ENCODE peak calls at places on chromosomes 11 and 22, in ten cellular contexts. One of them, this sample, is unnamed.

GRCh38 chr22:27217154-27217553 is 559.8 kb downstream of the MIAT start:
- DNase-seq in uterus: no peak
- DNase-seq in suprapubic skin: peak
- DNase-seq in choroid plexus epithelial cell: no peak
- DNase-seq in nephron progenitor cell: no peak
- DNase-seq in K562: no peak
- DNase-seq in A549: no peak
- DNase-seq in AG04449: no peak
- DNase-seq in BE2C: peak
- DNase-seq in fibroblast of mammary gland: no peak
- DNase-seq in this sample: no peak

GRCh38 chr11:110793556-110793955 is 81.3 kb upstream of the ARHGAP20 start:
- DNase-seq in uterus: no peak
- DNase-seq in suprapubic skin: no peak
- DNase-seq in choroid plexus epithelial cell: no peak
- DNase-seq in nephron progenitor cell: no peak
- DNase-seq in K562: no peak
- DNase-seq in A549: no peak
- DNase-seq in AG04449: no peak
- DNase-seq in BE2C: no peak
- DNase-seq in fibroblast of mammary gland: no peak
- DNase-seq in this sample: no peak

GRCh38 chr11:62138630-62139425 is 15.0 kb downstream of the INCENP start:
- DNase-seq in uterus: no peak
- DNase-seq in suprapubic skin: no peak
- DNase-seq in choroid plexus epithelial cell: no peak
- DNase-seq in nephron progenitor cell: no peak
- DNase-seq in K562: no peak
- DNase-seq in A549: no peak
- DNase-seq in AG04449: no peak
- DNase-seq in BE2C: no peak
- DNase-seq in fibroblast of mammary gland: no peak
- DNase-seq in this sample: no peak

GRCh38 chr11:117815262-117815803 is 9.2 kb downstream of the FXYD2 start:
- DNase-seq in uterus: no peak
- DNase-seq in suprapubic skin: no peak
- DNase-seq in choroid plexus epithelial cell: no peak
- DNase-seq in nephron progenitor cell: no peak
- DNase-seq in K562: no peak
- DNase-seq in A549: no peak
- DNase-seq in AG04449: no peak
- DNase-seq in BE2C: no peak
- DNase-seq in fibroblast of mammary gland: no peak
- DNase-seq in this sample: no peak

GRCh38 chr11:128908391-128909246 is 17.5 kb downstream of the KCNJ5 start:
- DNase-seq in uterus: peak
- DNase-seq in suprapubic skin: no peak
- DNase-seq in choroid plexus epithelial cell: peak
- DNase-seq in nephron progenitor cell: no peak
- DNase-seq in K562: no peak
- DNase-seq in A549: peak
- DNase-seq in AG04449: no peak
- DNase-seq in BE2C: no peak
- DNase-seq in fibroblast of mammary gland: peak
- DNase-seq in this sample: peak

GRCh38 chr11:117614695-117615094 is 182.3 kb downstream of the DSCAML1 start:
- DNase-seq in uterus: no peak
- DNase-seq in suprapubic skin: no peak
- DNase-seq in choroid plexus epithelial cell: no peak
- DNase-seq in nephron progenitor cell: no peak
- DNase-seq in K562: no peak
- DNase-seq in A549: no peak
- DNase-seq in AG04449: no peak
- DNase-seq in BE2C: no peak
- DNase-seq in fibroblast of mammary gland: no peak
- DNase-seq in this sample: no peak

GRCh38 chr22:37489994-37490393 is 3.8 kb upstream of the MFNG start:
- DNase-seq in uterus: no peak
- DNase-seq in suprapubic skin: no peak
- DNase-seq in choroid plexus epithelial cell: no peak
- DNase-seq in nephron progenitor cell: no peak
- DNase-seq in K562: no peak
- DNase-seq in A549: no peak
- DNase-seq in AG04449: no peak
- DNase-seq in BE2C: no peak
- DNase-seq in fibroblast of mammary gland: no peak
- DNase-seq in this sample: no peak

GRCh38 chr22:41009222-41009948 is 58.2 kb downstream of the RBX1 start:
- DNase-seq in uterus: no peak
- DNase-seq in suprapubic skin: no peak
- DNase-seq in choroid plexus epithelial cell: peak
- DNase-seq in nephron progenitor cell: no peak
- DNase-seq in K562: no peak
- DNase-seq in A549: no peak
- DNase-seq in AG04449: no peak
- DNase-seq in BE2C: no peak
- DNase-seq in fibroblast of mammary gland: peak
- DNase-seq in this sample: peak

GRCh38 chr11:13035711-13036110 is 26.6 kb downstream of the RASSF10 start:
- DNase-seq in uterus: no peak
- DNase-seq in suprapubic skin: no peak
- DNase-seq in choroid plexus epithelial cell: no peak
- DNase-seq in nephron progenitor cell: no peak
- DNase-seq in K562: no peak
- DNase-seq in A549: no peak
- DNase-seq in AG04449: no peak
- DNase-seq in BE2C: no peak
- DNase-seq in fibroblast of mammary gland: no peak
- DNase-seq in this sample: no peak

GRCh38 chr11:82720267-82720666 is 13.4 kb downstream of the FAM181B start:
- DNase-seq in uterus: no peak
- DNase-seq in suprapubic skin: no peak
- DNase-seq in choroid plexus epithelial cell: no peak
- DNase-seq in nephron progenitor cell: no peak
- DNase-seq in K562: no peak
- DNase-seq in A549: no peak
- DNase-seq in AG04449: no peak
- DNase-seq in BE2C: no peak
- DNase-seq in fibroblast of mammary gland: no peak
- DNase-seq in this sample: no peak

GRCh38 chr11:57425565-57426438 is 1.1 kb downstream of the SLC43A3 start:
- DNase-seq in uterus: peak
- DNase-seq in suprapubic skin: peak
- DNase-seq in choroid plexus epithelial cell: no peak
- DNase-seq in nephron progenitor cell: no peak
- DNase-seq in K562: no peak
- DNase-seq in A549: no peak
- DNase-seq in AG04449: no peak
- DNase-seq in BE2C: no peak
- DNase-seq in fibroblast of mammary gland: peak
- DNase-seq in this sample: no peak

GRCh38 chr22:33796494-33796893 is 123.8 kb downstream of the LARGE1 start:
- DNase-seq in uterus: no peak
- DNase-seq in suprapubic skin: no peak
- DNase-seq in choroid plexus epithelial cell: no peak
- DNase-seq in nephron progenitor cell: no peak
- DNase-seq in K562: no peak
- DNase-seq in A549: no peak
- DNase-seq in AG04449: no peak
- DNase-seq in BE2C: no peak
- DNase-seq in fibroblast of mammary gland: no peak
- DNase-seq in this sample: no peak

GRCh38 chr11:95156916-95157568 is 67.4 kb downstream of the ENDOD1 start:
- DNase-seq in uterus: peak
- DNase-seq in suprapubic skin: no peak
- DNase-seq in choroid plexus epithelial cell: no peak
- DNase-seq in nephron progenitor cell: no peak
- DNase-seq in K562: no peak
- DNase-seq in A549: no peak
- DNase-seq in AG04449: no peak
- DNase-seq in BE2C: no peak
- DNase-seq in fibroblast of mammary gland: no peak
- DNase-seq in this sample: no peak

DNA sequence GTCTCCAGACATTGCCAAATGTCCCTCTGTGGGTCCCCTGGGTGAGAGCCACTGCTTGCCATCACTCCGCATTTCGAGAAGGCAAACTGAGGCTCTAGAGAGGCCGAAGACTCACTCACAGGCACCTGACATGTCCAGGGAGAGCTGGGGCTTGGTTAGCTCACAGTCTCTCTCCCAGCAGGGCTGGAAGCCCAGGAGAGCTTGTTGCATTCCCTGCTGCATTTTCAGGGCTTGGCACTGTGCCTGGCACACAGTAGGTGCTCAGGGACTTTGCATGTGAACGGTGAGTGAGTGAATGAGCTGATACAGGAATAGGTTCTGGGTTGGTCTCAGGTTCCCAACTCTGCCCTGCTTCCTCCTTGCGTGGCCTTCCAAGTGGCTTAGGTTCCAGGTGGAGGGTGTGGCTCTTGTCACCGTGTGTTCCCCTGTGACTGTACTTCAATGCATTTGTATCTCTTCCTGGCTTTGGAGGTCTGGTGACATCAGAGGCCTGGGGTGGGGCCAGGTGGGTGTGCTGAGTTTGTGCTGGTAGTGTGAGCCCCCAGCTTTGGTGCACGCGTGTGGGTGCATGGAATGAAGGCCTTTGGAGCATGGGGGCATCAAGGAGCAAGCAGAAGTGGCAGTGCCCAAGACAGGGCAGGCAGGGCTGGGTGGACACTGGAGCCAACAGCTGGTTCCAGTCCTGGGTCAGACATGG is 18.4 kb upstream of the SMIM38 start:
- DNase-seq in uterus: no peak
- DNase-seq in suprapubic skin: peak
- DNase-seq in choroid plexus epithelial cell: no peak
- DNase-seq in nephron progenitor cell: no peak
- DNase-seq in K562: no peak
- DNase-seq in A549: no peak
- DNase-seq in AG04449: no peak
- DNase-seq in BE2C: no peak
- DNase-seq in fibroblast of mammary gland: no peak
- DNase-seq in this sample: no peak
- TF ChIP-seq CTCF in uterus: no peak
- TF ChIP-seq CTCF in suprapubic skin: no peak
- TF ChIP-seq CTCF in choroid plexus epithelial cell: no peak
- TF ChIP-seq CTCF in nephron progenitor cell: no peak
- TF ChIP-seq CTCF in K562: no peak
- TF ChIP-seq CTCF in A549: no peak
- TF ChIP-seq CTCF in AG04449: no peak
- TF ChIP-seq CTCF in BE2C: no peak
- TF ChIP-seq CTCF in fibroblast of mammary gland: no peak
- TF ChIP-seq CTCF in this sample: no peak

DNA sequence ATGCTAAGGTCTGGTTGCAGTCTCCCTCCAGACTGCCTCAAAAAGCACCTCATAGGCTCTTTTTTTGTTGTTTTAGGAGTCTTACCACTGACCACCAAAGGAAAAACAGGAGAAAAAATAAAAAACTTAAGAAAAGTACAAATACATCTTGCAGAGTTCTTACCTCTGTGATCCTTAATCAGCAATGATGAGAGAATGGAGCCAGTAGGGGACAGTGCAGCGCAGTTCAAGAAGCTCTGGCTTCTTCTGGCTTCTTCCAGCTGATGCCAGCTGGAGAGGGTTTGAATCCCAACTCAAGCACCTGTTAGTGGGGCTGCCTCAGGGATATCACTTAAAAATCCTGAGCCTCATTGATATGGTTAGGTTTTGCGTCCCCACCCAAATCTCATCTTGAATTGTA is 223.3 kb upstream of the ISX start:
- DNase-seq in uterus: no peak
- DNase-seq in suprapubic skin: no peak
- DNase-seq in choroid plexus epithelial cell: no peak
- DNase-seq in nephron progenitor cell: no peak
- DNase-seq in K562: no peak
- DNase-seq in A549: no peak
- DNase-seq in AG04449: no peak
- DNase-seq in BE2C: no peak
- DNase-seq in fibroblast of mammary gland: no peak
- DNase-seq in this sample: no peak
- TF ChIP-seq CTCF in uterus: no peak
- TF ChIP-seq CTCF in suprapubic skin: no peak
- TF ChIP-seq CTCF in choroid plexus epithelial cell: no peak
- TF ChIP-seq CTCF in nephron progenitor cell: no peak
- TF ChIP-seq CTCF in K562: no peak
- TF ChIP-seq CTCF in A549: no peak
- TF ChIP-seq CTCF in AG04449: no peak
- TF ChIP-seq CTCF in BE2C: no peak
- TF ChIP-seq CTCF in fibroblast of mammary gland: no peak
- TF ChIP-seq CTCF in this sample: no peak

DNA sequence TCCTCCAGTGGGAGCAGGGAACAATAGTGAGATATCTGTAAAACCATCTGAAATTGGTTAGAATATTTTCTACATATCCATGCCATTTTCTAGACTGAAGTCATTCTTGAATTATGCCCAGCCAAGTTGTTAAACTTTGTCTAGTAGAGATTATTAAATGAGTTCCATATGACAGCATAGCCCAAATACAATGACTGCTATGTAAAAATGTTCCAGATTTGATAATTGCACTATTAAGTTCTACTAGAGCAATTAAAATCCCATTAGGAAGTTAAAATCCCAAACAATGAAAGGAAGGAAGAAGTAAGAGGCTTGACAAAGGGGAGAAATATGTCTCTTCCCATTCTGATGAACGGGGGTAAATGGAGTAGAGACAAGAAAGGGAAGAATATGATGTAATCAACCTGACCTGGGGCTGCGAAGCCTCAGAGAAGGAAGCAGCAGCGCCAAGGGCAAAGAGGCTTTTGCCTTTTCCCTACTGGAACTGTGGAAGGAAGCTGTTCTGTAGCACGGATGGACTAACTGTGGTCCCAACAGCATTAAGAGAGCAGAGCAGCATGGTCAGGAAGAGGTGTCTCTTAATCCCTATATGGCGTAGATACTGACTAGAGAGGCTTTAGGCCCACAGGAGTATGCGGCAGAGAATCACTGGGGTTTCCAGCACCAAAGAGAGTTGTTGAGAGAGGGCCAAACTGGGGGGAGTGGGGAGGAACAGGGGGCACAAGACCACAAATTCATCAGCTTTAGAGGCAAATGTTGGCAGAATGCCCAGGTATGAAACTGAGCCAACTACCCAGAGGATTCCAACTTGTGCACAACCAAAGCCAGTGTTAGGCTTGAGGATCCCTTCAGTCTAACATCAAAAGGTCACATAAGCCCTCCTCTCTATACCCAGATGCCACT is 26.7 kb downstream of the RRP8 start:
- DNase-seq in uterus: peak
- DNase-seq in suprapubic skin: no peak
- DNase-seq in choroid plexus epithelial cell: peak
- DNase-seq in nephron progenitor cell: no peak
- DNase-seq in K562: no peak
- DNase-seq in A549: no peak
- DNase-seq in AG04449: no peak
- DNase-seq in BE2C: peak
- DNase-seq in fibroblast of mammary gland: peak
- DNase-seq in this sample: peak
- TF ChIP-seq CTCF in uterus: no peak
- TF ChIP-seq CTCF in suprapubic skin: no peak
- TF ChIP-seq CTCF in choroid plexus epithelial cell: no peak
- TF ChIP-seq CTCF in nephron progenitor cell: no peak
- TF ChIP-seq CTCF in K562: no peak
- TF ChIP-seq CTCF in A549: no peak
- TF ChIP-seq CTCF in AG04449: no peak
- TF ChIP-seq CTCF in BE2C: no peak
- TF ChIP-seq CTCF in fibroblast of mammary gland: no peak
- TF ChIP-seq CTCF in this sample: peak

GRCh38 chr11:11148104-11148509 is 204.9 kb downstream of the CSNK2A3 start:
- DNase-seq in uterus: peak
- DNase-seq in suprapubic skin: no peak
- DNase-seq in choroid plexus epithelial cell: peak
- DNase-seq in nephron progenitor cell: peak
- DNase-seq in K562: no peak
- DNase-seq in A549: peak
- DNase-seq in AG04449: peak
- DNase-seq in BE2C: no peak
- DNase-seq in fibroblast of mammary gland: peak
- DNase-seq in this sample: peak
- TF ChIP-seq CTCF in uterus: peak
- TF ChIP-seq CTCF in suprapubic skin: peak
- TF ChIP-seq CTCF in choroid plexus epithelial cell: peak
- TF ChIP-seq CTCF in nephron progenitor cell: no peak
- TF ChIP-seq CTCF in K562: peak
- TF ChIP-seq CTCF in A549: no peak
- TF ChIP-seq CTCF in AG04449: peak
- TF ChIP-seq CTCF in BE2C: no peak
- TF ChIP-seq CTCF in fibroblast of mammary gland: peak
- TF ChIP-seq CTCF in this sample: peak